ENCODE peak calls at places on chromosome 1, in six cellular contexts. M, T, D, I, U and P are unnamed samples.

GRCh38 chr1:232599178-232600041 is 30.5 kb downstream of the SIPA1L2 start:
- DNase-seq in D (no peak), M (no peak), U (no peak), I (peak), T (no peak), P (peak)

GRCh38 chr1:230487773-230488428 is 61.8 kb upstream of the PGBD5 start:
- DNase-seq in D (no peak), T (no peak), I (no peak), M (no peak), U (no peak), P (no peak)

GRCh38 chr1:154328318-154329151 is 3.2 kb downstream of the ATP8B2 start:
- DNase-seq in T (peak), M (no peak), D (peak), U (no peak), I (peak), P (peak)

GRCh38 chr1:59674605-59675004 is 140.1 kb upstream of the HOOK1 start:
- DNase-seq in U (no peak), I (no peak), M (no peak), T (no peak), D (no peak), P (no peak)

GRCh38 chr1:42937141-42937696 is 21.4 kb downstream of the SLC2A1 start:
- DNase-seq in U (no peak), T (no peak), D (no peak), I (no peak), M (no peak), P (no peak)

GRCh38 chr1:181126871-181127587 is 38.5 kb downstream of the IER5 start:
- DNase-seq in D (no peak), U (no peak), T (no peak), I (peak), M (no peak), P (no peak)

GRCh38 chr1:32864375-32865019 is 6.2 kb downstream of the FNDC5 start:
- DNase-seq in T (no peak), I (no peak), D (no peak), M (no peak), U (no peak), P (no peak)

GRCh38 chr1:21511579-21512522 is 2.6 kb downstream of the ALPL start:
- DNase-seq in U (peak), T (no peak), D (no peak), I (no peak), M (no peak), P (no peak)

GRCh38 chr1:108560430-108561144 is 687 bp downstream of the EEIG2 start:
- DNase-seq in T (peak), M (no peak), U (no peak), D (peak), I (peak), P (peak)